ENCODE peak calls at places on chromosome X, in six cellular contexts. S is psoas muscle, D is pancreas, G is right atrium auricular region, C is MM.1S, O is tibial nerve. Q is an unnamed sample. For H3K4me1, the result is how much of the 10 kb centered on the place peaks cover.

GRCh38 chrX:1451676-1452496 is 823 bp downstream of the ASMTL start:
- DNase-seq in S (peak), G (no peak), D (no peak), O (no peak), C (no peak), Q (no peak)

GRCh38 chrX:255923-256331 is 25.3 kb upstream of the PLCXD1 start:
- DNase-seq in S (peak), D (peak), O (no peak), G (no peak), C (no peak), Q (no peak)

GRCh38 chrX:50536955-50537354 is 66.3 kb upstream of the DGKK start:
- DNase-seq in D (no peak), G (no peak), O (no peak), S (no peak), C (peak), Q (no peak)

GRCh38 chrX:9227276-9227675 is 193.3 kb upstream of the FAM9B start:
- DNase-seq in G (no peak), C (no peak), S (no peak), D (no peak), O (no peak), Q (no peak)

GRCh38 chrX:119698835-119699234 is 5.9 kb upstream of the SEPTIN6 start:
- DNase-seq in G (no peak), S (no peak), D (no peak), C (peak), O (no peak), Q (no peak)

GRCh38 chrX:70089575-70090297 is 27.5 kb downstream of the OTUD6A start:
- DNase-seq in S (no peak), D (no peak), G (no peak), C (no peak), O (no peak), Q (no peak)

GRCh38 chrX:37714479-37714878 is 28.9 kb downstream of the XK start:
- DNase-seq in C (no peak), D (no peak), G (no peak), O (no peak), S (no peak), Q (no peak)

GRCh38 chrX:54695231-54695630 is 102.8 kb downstream of the ITIH6 start:
- DNase-seq in G (no peak), O (no peak), D (no peak), S (no peak), C (no peak), Q (no peak)

GRCh38 chrX:52346462-52347165 is 22.2 kb upstream of the XAGE2 start:
- DNase-seq in C (no peak), O (no peak), S (no peak), D (no peak), G (no peak), Q (no peak)

GRCh38 chrX:77527233-77528001 is 80.2 kb downstream of the FGF16 start:
- DNase-seq in C (no peak), G (no peak), O (no peak), S (peak), D (no peak), Q (no peak)

GRCh38 chrX:40938418-40938817 is 146.8 kb upstream of the USP9X start:
- DNase-seq in O (no peak), C (no peak), D (no peak), G (no peak), S (no peak), Q (no peak)

GRCh38 chrX:40950546-40950945 is 134.7 kb upstream of the USP9X start:
- DNase-seq in O (no peak), C (no peak), D (no peak), G (no peak), S (no peak), Q (no peak)

GRCh38 chrX:1072637-1073377 is 139.6 kb downstream of the CRLF2 start:
- DNase-seq in D (no peak), O (no peak), G (no peak), C (no peak), S (no peak), Q (no peak)

GRCh38 chrX:56764153-56764974 is 35.3 kb downstream of the NBDY start:
- DNase-seq in O (no peak), S (peak), D (peak), C (peak), G (peak), Q (no peak)

GRCh38 chrX:10514891-10515290 is 105.5 kb downstream of the MID1 start:
- DNase-seq in D (no peak), C (no peak), S (no peak), G (no peak), O (no peak), Q (no peak)

GRCh38 chrX:120144178-120144844 is 14.1 kb upstream of the RHOXF2 start:
- DNase-seq in C (no peak), S (no peak), D (no peak), O (no peak), G (no peak), Q (no peak)

GRCh38 chrX:46770817-46771163 is 11.9 kb upstream of the SLC9A7 start:
- DNase-seq in S (no peak), C (no peak), D (no peak), O (no peak), G (no peak), Q (no peak)

GRCh38 chrX:104335765-104336164 is 81.0 kb upstream of the ESX1 start:
- DNase-seq in D (no peak), G (no peak), C (no peak), S (no peak), O (no peak), Q (no peak)

GRCh38 chrX:1452497-1453389 is at the start of gene ASMTL:
- DNase-seq in O (peak), C (peak), S (peak), G (peak), D (peak), Q (peak)

GRCh38 chrX:124263743-124264142 is 68.7 kb upstream of the TEX13D start:
- DNase-seq in O (no peak), G (no peak), C (no peak), S (no peak), D (no peak), Q (no peak)

GRCh38 chrX:51891821-51892551 is 1.4 kb upstream of the MAGED1 start:
- DNase-seq in O (peak), G (peak), C (no peak), S (peak), D (no peak), Q (no peak)

GRCh38 chrX:110320588-110320987 is 2.7 kb upstream of the AMMECR1 start:
- DNase-seq in D (no peak), S (no peak), C (no peak), G (no peak), O (no peak), Q (no peak)

GRCh38 chrX:110317820-110318663 is at the start of gene AMMECR1:
- DNase-seq in G (peak), D (peak), S (peak), O (peak), C (peak), Q (peak)

GRCh38 chrX:110317079-110317819 is 636 bp downstream of the AMMECR1 start:
- DNase-seq in O (no peak), D (peak), S (peak), C (peak), G (no peak), Q (no peak)

GRCh38 chrX:110316351-110317078 is 1.4 kb downstream of the AMMECR1 start:
- DNase-seq in D (no peak), S (no peak), G (no peak), C (peak), O (no peak), Q (no peak)

DNA sequence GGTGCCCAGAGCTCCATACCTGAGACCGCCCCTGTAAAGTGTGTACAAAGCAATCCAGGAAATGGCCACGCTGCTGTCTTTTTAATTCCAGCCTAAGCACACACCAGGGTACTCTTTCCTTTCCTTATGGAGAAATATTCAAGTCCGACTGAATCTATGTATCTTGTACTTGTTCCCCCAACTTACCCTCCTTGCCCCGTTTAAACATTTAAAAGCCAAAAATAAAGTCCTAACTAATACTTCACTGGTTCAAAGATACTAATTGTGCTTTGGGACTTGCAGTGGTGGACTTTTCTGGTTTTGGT is 731 bp upstream of the AMMECR1 start:
- DNase-seq in S (no peak), D (no peak), G (no peak), O (no peak), C (no peak), Q (no peak)
- H3K4me1 ChIP-seq in S (under half), D (under half), G (under half), O (under half), C (under half), Q (under half)

DNA sequence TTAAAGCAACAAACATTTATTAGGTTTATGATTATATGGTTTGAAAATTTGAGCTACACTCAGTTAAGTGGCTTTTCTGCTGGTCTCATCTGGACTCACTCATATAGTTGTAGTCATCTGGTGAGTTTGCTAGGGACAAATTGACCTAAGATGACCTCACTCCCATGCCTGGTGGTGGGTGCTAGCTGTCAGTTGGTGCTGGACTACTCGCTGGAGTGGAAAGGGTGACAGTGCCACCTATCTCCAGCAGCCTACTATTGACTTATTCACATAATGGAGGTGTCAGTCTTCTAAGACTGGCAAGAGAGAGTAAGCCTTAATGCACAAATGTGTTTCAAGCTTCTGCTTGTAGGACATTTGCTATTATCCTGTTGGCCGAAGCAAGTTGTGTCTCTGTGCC is 88.2 kb downstream of the TASL start:
- DNase-seq in S (no peak), D (no peak), G (no peak), O (no peak), C (no peak), Q (no peak)
- TF ChIP-seq CTCF in S (no peak), D (no peak), G (no peak), O (no peak), C (peak), Q (no peak)

DNA sequence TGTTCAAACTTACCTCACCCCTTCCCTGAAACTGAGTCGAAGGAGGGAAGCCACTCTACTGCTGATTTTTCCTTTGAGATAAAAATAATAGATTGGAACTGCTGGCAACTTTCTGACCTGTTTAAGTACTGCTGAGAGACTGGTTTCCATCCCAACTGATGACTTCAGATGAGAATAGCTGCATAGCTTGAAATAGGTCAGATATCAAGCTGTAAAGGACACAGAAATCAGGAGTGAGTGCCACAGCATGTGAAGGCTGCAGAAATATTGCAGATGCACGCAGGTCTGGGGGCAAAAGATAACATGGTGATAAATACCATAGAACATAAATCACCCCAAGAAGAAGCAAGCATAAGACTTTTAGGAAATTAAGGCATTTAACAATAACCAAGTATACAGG is 923.2 kb downstream of the SH3BGRL start:
- DNase-seq in S (no peak), C (peak), G (no peak), D (no peak), O (no peak), Q (no peak)
- H3K4me1 ChIP-seq in S (under half), C (under half), G (under half), D (under half), O (under half), Q (under half)

DNA sequence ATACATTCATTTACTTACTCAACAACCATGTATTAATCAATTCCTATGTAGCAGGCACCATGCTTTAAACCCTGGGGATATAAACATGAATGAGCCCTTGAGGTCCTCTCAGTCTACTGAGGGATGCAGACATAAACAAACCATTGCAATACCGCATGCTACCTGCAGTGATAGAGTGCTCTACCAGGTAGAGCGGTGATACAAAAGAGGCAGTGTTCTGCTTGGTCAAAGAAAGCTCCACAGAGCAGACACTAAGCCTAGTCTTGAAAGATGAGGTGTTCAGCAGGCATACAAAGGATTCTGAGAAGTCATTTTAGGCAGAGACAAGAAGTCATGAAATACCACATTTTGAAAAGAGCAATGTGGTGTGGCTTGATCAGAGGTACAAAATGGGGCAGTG is 26.9 kb upstream of the AMOT start:
- DNase-seq in G (no peak), D (no peak), C (no peak), S (no peak), O (no peak), Q (no peak)
- TF ChIP-seq CTCF in G (no peak), D (no peak), C (peak), S (no peak), O (no peak), Q (no peak)

DNA sequence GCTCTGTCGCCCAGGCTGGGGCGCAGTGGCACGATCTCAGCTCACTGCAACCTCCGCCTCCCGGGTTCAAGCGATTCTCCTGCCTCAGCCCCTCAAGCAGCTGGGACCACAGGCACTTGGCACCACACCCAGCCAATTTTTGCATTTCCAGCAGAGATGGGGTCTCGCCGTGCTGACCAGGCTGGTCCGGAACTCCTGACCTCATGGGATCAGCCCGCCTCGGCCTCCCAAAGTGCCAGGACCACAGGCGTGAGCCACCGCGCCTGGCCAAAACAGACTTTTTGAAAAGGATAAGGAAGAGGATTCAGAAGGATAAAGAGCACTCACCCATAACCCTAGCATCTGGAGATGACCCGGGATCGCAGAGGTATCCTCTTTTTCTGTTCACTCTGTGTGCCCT is 224.5 kb upstream of the AGTR2 start:
- DNase-seq in G (no peak), D (no peak), O (no peak), S (no peak), C (no peak), Q (no peak)
- H3K4me1 ChIP-seq in G (under half), D (under half), O (under half), S (under half), C (under half), Q (under half)

DNA sequence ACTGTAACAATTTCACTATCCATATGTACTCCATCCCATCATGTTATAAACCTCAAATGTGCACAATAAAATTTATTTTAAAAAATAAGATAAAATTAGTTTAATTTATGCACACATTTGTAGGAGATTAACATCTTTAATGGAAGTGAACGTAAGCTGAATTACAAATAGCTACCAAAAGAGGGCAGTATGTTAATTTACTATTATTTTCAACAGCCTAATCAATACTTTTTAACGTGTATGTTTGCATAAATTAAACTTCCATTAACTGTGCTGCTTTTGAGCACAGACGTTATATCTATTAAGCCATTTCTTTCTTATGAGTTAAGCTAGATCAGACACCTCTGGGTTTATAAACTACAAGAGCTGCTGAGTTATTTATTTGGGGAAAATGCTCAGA is 56.5 kb upstream of the PHKA2 start:
- DNase-seq in O (no peak), C (no peak), D (no peak), S (no peak), G (no peak), Q (no peak)
- TF ChIP-seq CTCF in O (no peak), C (no peak), D (no peak), S (no peak), G (no peak), Q (peak)

DNA sequence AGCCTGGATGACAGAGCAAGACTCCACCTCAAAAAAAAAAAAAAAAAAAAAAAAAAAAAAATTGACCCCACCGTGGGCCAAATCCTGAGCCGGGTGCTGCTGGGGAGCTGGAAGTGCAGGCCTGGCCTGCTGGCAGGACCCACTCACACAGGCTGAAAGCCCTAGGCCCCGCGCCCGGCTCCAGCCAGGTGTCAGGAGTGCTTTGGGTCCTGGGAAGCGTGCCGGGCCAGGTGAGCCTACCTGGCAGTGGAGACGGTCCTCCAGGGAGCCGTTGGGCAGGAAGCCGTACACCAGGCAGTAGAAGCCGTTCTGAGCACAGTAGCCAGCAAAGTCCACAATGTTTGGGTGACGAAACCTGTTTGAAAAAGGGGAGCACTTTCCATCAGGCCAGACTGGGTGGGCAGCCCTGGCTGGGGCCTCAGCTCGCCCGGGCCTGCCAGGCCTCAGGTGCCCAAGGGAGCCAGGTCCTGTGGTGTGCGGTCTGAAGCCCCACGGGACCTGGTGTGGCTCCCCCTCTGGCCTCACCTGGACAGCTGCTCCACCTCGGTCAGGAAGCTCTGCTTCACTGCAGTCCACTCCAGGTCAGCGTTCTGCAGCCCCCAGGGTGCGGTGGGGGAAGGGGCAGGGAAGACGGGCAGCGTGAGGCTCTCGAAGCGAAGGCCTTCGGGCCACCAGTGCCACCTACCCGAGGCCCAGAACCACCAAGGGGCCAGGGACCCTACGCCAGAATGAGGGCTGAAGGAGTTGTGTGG is 1.8 kb downstream of the IRAK1 start:
- DNase-seq in S (no peak), G (no peak), D (no peak), O (no peak), C (no peak), Q (no peak)
- H3K4me1 ChIP-seq in S (under half), G (under half), D (under half), O (under half), C (under half), Q (under half)

DNA sequence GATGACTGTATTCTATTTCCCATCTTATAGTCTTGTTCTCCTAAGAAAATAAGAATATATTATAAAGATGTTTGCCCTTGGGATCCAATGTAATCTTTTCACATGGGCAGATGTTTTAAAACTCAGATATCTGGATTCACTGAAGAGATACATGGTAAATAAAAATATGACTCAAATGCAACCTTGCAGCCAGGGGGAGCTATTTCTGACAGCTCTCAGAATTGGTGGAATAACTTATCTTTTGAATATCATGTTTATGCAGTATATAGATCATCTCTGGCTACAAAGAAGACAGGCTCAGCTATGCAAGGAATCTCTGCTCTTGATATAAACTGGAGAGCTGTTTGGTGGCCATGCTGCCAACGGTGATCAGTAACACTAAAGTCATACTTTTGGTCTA is 274.7 kb downstream of the GLUD2 start:
- DNase-seq in S (no peak), C (no peak), D (no peak), G (no peak), O (no peak), Q (no peak)
- TF ChIP-seq CTCF in S (no peak), C (peak), D (no peak), G (no peak), O (no peak), Q (no peak)

GRCh38 chrX:133911816-133912495 is 73.4 kb downstream of the GPC3 start:
- DNase-seq in G (no peak), O (no peak), D (no peak), S (no peak), C (no peak), Q (no peak)

GRCh38 chrX:133913009-133913408 is 72.4 kb downstream of the GPC3 start:
- DNase-seq in G (no peak), O (no peak), C (no peak), S (no peak), D (no peak), Q (no peak)

GRCh38 chrX:133909888-133910287 is 75.5 kb downstream of the GPC3 start:
- DNase-seq in D (no peak), S (no peak), O (no peak), G (no peak), C (no peak), Q (no peak)

GRCh38 chrX:133908223-133908622 is 77.2 kb downstream of the GPC3 start:
- DNase-seq in D (no peak), C (no peak), G (no peak), S (no peak), O (no peak), Q (no peak)

DNA sequence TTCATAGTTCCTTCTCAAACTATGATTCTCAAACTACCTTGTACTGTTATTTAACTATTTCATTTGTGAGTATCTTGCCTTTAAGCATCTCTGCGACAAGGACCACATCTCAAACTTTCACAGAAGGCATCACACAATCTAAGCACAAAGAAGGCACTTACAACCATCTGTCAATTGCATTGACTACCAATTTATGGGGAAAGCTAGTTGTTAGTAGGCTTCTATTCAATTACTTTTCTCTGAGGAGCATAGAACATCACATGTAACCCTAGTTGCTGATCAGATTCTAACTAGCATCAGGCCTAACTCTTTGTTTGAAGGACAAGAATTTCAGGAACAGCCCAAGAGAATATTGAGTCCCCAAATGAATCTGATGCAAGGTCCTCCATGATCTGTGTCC is 74.9 kb downstream of the GPC3 start:
- DNase-seq in S (no peak), D (no peak), G (no peak), O (no peak), C (no peak), Q (no peak)
- H3K4me1 ChIP-seq in S (under half), D (under half), G (under half), O (under half), C (under half), Q (under half)

GRCh38 chrX:150087612-150088011 is 149.3 kb upstream of the EOLA2 start:
- DNase-seq in G (no peak), S (no peak), O (no peak), C (no peak), D (no peak), Q (no peak)
- TF ChIP-seq CTCF in G (no peak), S (no peak), O (no peak), C (no peak), D (no peak), Q (no peak)

Q was measured in thoracic aorta.